ENCODE peak calls at places on chromosomes 12 and 14, in seven cellular contexts. B is activated CD4-positive, alpha-beta T cell treated with anti-CD3 and anti-CD28 coated beads, Interleukin-2, amount 50 U/mL, for 1 hour; R is type B pancreatic cell; M is GM12878; L is frontal cortex; Z is AML-193; D is G401. J is an unnamed sample.

GRCh38 chr14:55964081-55964480 is 154.1 kb upstream of the PELI2 start:
- DNase-seq in L (no peak), D (no peak), B (no peak), M (no peak), Z (no peak), R (no peak), J (no peak)

GRCh38 chr14:79009286-79009685 is 839.1 kb downstream of the NRXN3 start:
- DNase-seq in B (no peak), L (no peak), M (no peak), D (no peak), Z (no peak), R (no peak), J (no peak)

GRCh38 chr12:123897221-123897620 is 75.4 kb downstream of the CCDC92 start:
- DNase-seq in D (no peak), Z (no peak), M (no peak), L (no peak), B (no peak), R (no peak), J (no peak)

GRCh38 chr12:3377056-3377455 is 113.9 kb upstream of the PRMT8 start:
- DNase-seq in M (no peak), Z (no peak), L (no peak), D (no peak), R (no peak), B (no peak), J (no peak)

GRCh38 chr12:53575502-53576264 is 50.5 kb downstream of the ATF7 start:
- DNase-seq in R (no peak), D (no peak), B (no peak), Z (peak), L (no peak), M (no peak), J (no peak)

GRCh38 chr12:120453977-120454376 is 7.7 kb downstream of the GATC start:
- DNase-seq in Z (peak), R (no peak), B (no peak), M (no peak), D (no peak), L (no peak), J (no peak)

GRCh38 chr12:102169922-102170698 is 27.5 kb downstream of the PMCH start:
- DNase-seq in M (no peak), R (no peak), L (no peak), D (peak), B (no peak), Z (peak), J (peak)

GRCh38 chr12:53737951-53738833 is 10.9 kb upstream of the CALCOCO1 start:
- DNase-seq in M (no peak), R (no peak), B (peak), L (no peak), Z (no peak), D (peak), J (no peak)

GRCh38 chr14:70664698-70665447 is 23.2 kb downstream of the TTC9 start:
- DNase-seq in R (no peak), B (no peak), Z (no peak), L (no peak), D (no peak), M (no peak), J (no peak)

GRCh38 chr12:120979862-120980696 is 1.7 kb downstream of the HNF1A start:
- DNase-seq in D (no peak), B (no peak), Z (no peak), M (no peak), L (no peak), R (no peak), J (no peak)

GRCh38 chr12:106764738-106765137 is 9.7 kb upstream of the RIC8B start:
- DNase-seq in Z (peak), B (no peak), D (no peak), L (no peak), R (no peak), M (no peak), J (peak)

GRCh38 chr12:20560935-20561334 is 134.2 kb upstream of the SLCO1C1 start:
- DNase-seq in D (no peak), R (no peak), B (no peak), Z (no peak), L (no peak), M (no peak), J (no peak)

GRCh38 chr12:111112699-111113098 is 192.3 kb upstream of the MYL2 start:
- DNase-seq in L (no peak), D (no peak), R (no peak), B (no peak), M (no peak), Z (no peak), J (no peak)

GRCh38 chr14:92266216-92266615 is 56.7 kb upstream of the SLC24A4 start:
- DNase-seq in R (no peak), D (no peak), Z (no peak), M (no peak), L (no peak), B (no peak), J (no peak)

GRCh38 chr14:66824251-66824650 is 316.3 kb downstream of the GPHN start:
- DNase-seq in R (no peak), M (no peak), L (no peak), B (no peak), Z (no peak), D (no peak), J (peak)

GRCh38 chr12:3295648-3296408 is 195.2 kb upstream of the PRMT8 start:
- DNase-seq in L (no peak), R (no peak), B (no peak), M (no peak), D (peak), Z (no peak), J (no peak)

GRCh38 chr12:18139989-18140596 is 50.1 kb upstream of the RERGL start:
- DNase-seq in L (no peak), Z (peak), M (no peak), D (peak), R (no peak), B (no peak), J (peak)

GRCh38 chr14:106141242-106142220 is 615.1 kb downstream of the TMEM121 start:
- DNase-seq in L (no peak), Z (no peak), M (no peak), R (no peak), D (no peak), B (peak), J (no peak)

GRCh38 chr12:114443607-114444421 is 37.9 kb upstream of the TBX5 start:
- DNase-seq in L (no peak), M (no peak), B (no peak), R (no peak), Z (no peak), D (no peak), J (no peak)

GRCh38 chr12:108612788-108613282 is 15.0 kb upstream of the TMEM119 start:
- DNase-seq in R (no peak), L (no peak), B (no peak), M (no peak), D (no peak), Z (no peak), J (no peak)

GRCh38 chr12:48442191-48442828 is 30.0 kb upstream of the ANP32D start:
- DNase-seq in D (no peak), Z (no peak), R (no peak), M (no peak), B (no peak), L (no peak), J (no peak)

GRCh38 chr14:102513899-102514772 is 4.6 kb upstream of the ANKRD9 start:
- DNase-seq in D (no peak), M (no peak), R (no peak), L (no peak), B (no peak), Z (no peak), J (no peak)

GRCh38 chr12:108832730-108833354 is 24.5 kb downstream of the SSH1 start:
- DNase-seq in D (peak), Z (no peak), M (no peak), L (no peak), B (no peak), R (no peak), J (no peak)

GRCh38 chr14:90514566-90514965 is 117.7 kb downstream of the CALM1 start:
- DNase-seq in M (no peak), Z (no peak), R (no peak), B (no peak), D (no peak), L (no peak), J (no peak)

GRCh38 chr12:83537428-83538053 is 850.8 kb downstream of the TMTC2 start:
- DNase-seq in L (no peak), B (no peak), D (no peak), R (no peak), M (no peak), Z (no peak), J (no peak)

GRCh38 chr12:66708704-66709443 is 30.0 kb upstream of the GRIP1 start:
- DNase-seq in Z (peak), M (no peak), D (no peak), R (no peak), B (no peak), L (no peak), J (peak)

GRCh38 chr14:72904840-72905561 is 11.1 kb upstream of the DPF3 start:
- DNase-seq in M (no peak), B (peak), Z (peak), D (peak), L (peak), R (no peak), J (peak)

GRCh38 chr14:80629606-80630005 is 311.9 kb downstream of the CEP128 start:
- DNase-seq in B (no peak), D (no peak), L (no peak), Z (no peak), M (no peak), R (no peak), J (no peak)

GRCh38 chr14:55816225-55816624 is 236.2 kb downstream of the KTN1 start:
- DNase-seq in D (no peak), L (no peak), M (no peak), Z (no peak), R (no peak), B (no peak), J (no peak)